ENCODE peak calls at places on chromosomes 2 and 18, in five cellular contexts. N, M, R, B and F are unnamed samples. For H3K4me1, the result is how much of the 10 kb centered on the place peaks cover.

GRCh38 chr2:16081316-16082200 is 141.2 kb downstream of the MYCN start:
- DNase-seq in M (no peak), R (no peak), N (no peak), B (no peak), F (no peak)

GRCh38 chr2:20144861-20145260 is 80.1 kb downstream of the SDC1 start:
- DNase-seq in B (no peak), M (no peak), R (no peak), N (no peak), F (no peak)

GRCh38 chr18:8709248-8710059 is 4.1 kb downstream of the MTCL1 start:
- DNase-seq in M (no peak), N (no peak), B (no peak), R (no peak), F (no peak)

GRCh38 chr2:72350852-72351251 is 203.2 kb upstream of the CYP26B1 start:
- DNase-seq in R (no peak), M (no peak), B (no peak), N (no peak), F (no peak)

GRCh38 chr2:105556366-105556765 is 157.5 kb upstream of the FHL2 start:
- DNase-seq in B (no peak), M (no peak), R (no peak), N (no peak), F (no peak)

GRCh38 chr2:147715807-147716206 is 129.0 kb upstream of the ACVR2A start:
- DNase-seq in B (no peak), M (no peak), N (no peak), R (no peak), F (no peak)

GRCh38 chr2:128313076-128313836 is 5.4 kb downstream of the HS6ST1 start:
- DNase-seq in N (peak), R (no peak), M (no peak), B (peak), F (peak)

GRCh38 chr18:12543697-12544096 is 114.2 kb downstream of the SPIRE1 start:
- DNase-seq in B (no peak), R (no peak), M (no peak), N (no peak), F (no peak)

GRCh38 chr2:100767224-100767653 is 52.7 kb upstream of the NPAS2 start:
- DNase-seq in N (no peak), R (no peak), M (no peak), B (no peak), F (no peak)

GRCh38 chr2:175834472-175834871 is 167.6 kb downstream of the LNPK start:
- DNase-seq in B (no peak), M (no peak), R (no peak), N (no peak), F (no peak)

GRCh38 chr2:168515502-168515901 is 59.4 kb downstream of the CERS6 start:
- DNase-seq in R (no peak), B (no peak), N (no peak), M (no peak), F (no peak)

GRCh38 chr2:199456383-199457146 is 1.2 kb downstream of the SATB2 start:
- DNase-seq in R (no peak), M (no peak), N (no peak), B (peak), F (no peak)

GRCh38 chr2:214393796-214394195 is 17.1 kb upstream of the VWC2L start:
- DNase-seq in M (no peak), R (no peak), N (no peak), B (no peak), F (no peak)

GRCh38 chr2:45532171-45532570 is 78.9 kb downstream of the SRBD1 start:
- DNase-seq in R (no peak), M (no peak), N (no peak), B (no peak), F (no peak)

GRCh38 chr2:17979707-17980106 is 101.2 kb downstream of the KCNS3 start:
- DNase-seq in M (no peak), R (no peak), B (no peak), N (no peak), F (no peak)

GRCh38 chr18:5972298-5972697 is 77.0 kb upstream of the TMEM200C start:
- DNase-seq in B (no peak), N (no peak), M (no peak), R (peak), F (peak)

GRCh38 chr2:51028829-51029228 is 3.1 kb downstream of the NRXN1 start:
- DNase-seq in N (no peak), R (no peak), M (no peak), B (no peak), F (no peak)

GRCh38 chr18:35671952-35672603 is 90.5 kb downstream of the GALNT1 start:
- DNase-seq in B (no peak), M (no peak), R (no peak), N (no peak), F (no peak)

GRCh38 chr2:203814661-203815540 is 52.7 kb upstream of the CTLA4 start:
- DNase-seq in R (peak), B (peak), M (peak), N (no peak), F (peak)

GRCh38 chr2:189826039-189826438 is 41.8 kb downstream of the PMS1 start:
- DNase-seq in B (no peak), R (no peak), M (no peak), N (no peak), F (no peak)

GRCh38 chr2:165401285-165401852 is 68.1 kb upstream of the CSRNP3 start:
- DNase-seq in M (no peak), R (no peak), B (no peak), N (no peak), F (no peak)

GRCh38 chr2:174682578-174683391 is 81.5 kb downstream of the CHRNA1 start:
- DNase-seq in R (peak), M (peak), B (peak), N (no peak), F (peak)

GRCh38 chr18:22551536-22552151 is 133.9 kb upstream of the CTAGE1 start:
- DNase-seq in N (no peak), B (no peak), R (no peak), M (no peak), F (no peak)

GRCh38 chr2:25528173-25528572 is 145.2 kb downstream of the DTNB start:
- DNase-seq in R (no peak), B (no peak), N (no peak), M (no peak), F (no peak)

GRCh38 chr18:79679552-79680099 is at the start of gene CTDP1:
- DNase-seq in B (peak), N (peak), R (peak), M (peak), F (peak)

GRCh38 chr2:14194233-14194632 is 438.3 kb upstream of the LRATD1 start:
- DNase-seq in R (no peak), N (no peak), M (no peak), B (no peak), F (no peak)

GRCh38 chr2:38666578-38666926 is 638 bp downstream of the GALM start:
- DNase-seq in N (no peak), M (no peak), R (no peak), B (no peak), F (no peak)

GRCh38 chr2:47639469-47639868 is 143.5 kb upstream of the MSH6 start:
- DNase-seq in B (no peak), R (no peak), N (no peak), M (no peak), F (no peak)

GRCh38 chr2:140246058-140246457 is 1465.9 kb upstream of the NXPH2 start:
- DNase-seq in R (no peak), B (no peak), N (no peak), M (no peak), F (no peak)

GRCh38 chr2:22634167-22634566 is 750.8 kb upstream of the KLHL29 start:
- DNase-seq in N (no peak), M (no peak), B (no peak), R (no peak), F (no peak)

GRCh38 chr18:48161201-48161910 is 230.9 kb upstream of the SMAD2 start:
- DNase-seq in B (peak), M (peak), N (peak), R (peak), F (peak)

GRCh38 chr2:211347328-211347727 is 790.9 kb downstream of the CPS1 start:
- DNase-seq in M (no peak), B (no peak), R (no peak), N (no peak), F (no peak)
- TF ChIP-seq CTCF in M (no peak), B (no peak), R (no peak), N (no peak), F (no peak)

GRCh38 chr2:212900715-212901114 is 250.7 kb downstream of the IKZF2 start:
- DNase-seq in N (no peak), B (no peak), M (no peak), R (no peak), F (no peak)
- H3K4me1 ChIP-seq in N (under half), B (under half), M (under half), R (under half), F (under half)

DNA sequence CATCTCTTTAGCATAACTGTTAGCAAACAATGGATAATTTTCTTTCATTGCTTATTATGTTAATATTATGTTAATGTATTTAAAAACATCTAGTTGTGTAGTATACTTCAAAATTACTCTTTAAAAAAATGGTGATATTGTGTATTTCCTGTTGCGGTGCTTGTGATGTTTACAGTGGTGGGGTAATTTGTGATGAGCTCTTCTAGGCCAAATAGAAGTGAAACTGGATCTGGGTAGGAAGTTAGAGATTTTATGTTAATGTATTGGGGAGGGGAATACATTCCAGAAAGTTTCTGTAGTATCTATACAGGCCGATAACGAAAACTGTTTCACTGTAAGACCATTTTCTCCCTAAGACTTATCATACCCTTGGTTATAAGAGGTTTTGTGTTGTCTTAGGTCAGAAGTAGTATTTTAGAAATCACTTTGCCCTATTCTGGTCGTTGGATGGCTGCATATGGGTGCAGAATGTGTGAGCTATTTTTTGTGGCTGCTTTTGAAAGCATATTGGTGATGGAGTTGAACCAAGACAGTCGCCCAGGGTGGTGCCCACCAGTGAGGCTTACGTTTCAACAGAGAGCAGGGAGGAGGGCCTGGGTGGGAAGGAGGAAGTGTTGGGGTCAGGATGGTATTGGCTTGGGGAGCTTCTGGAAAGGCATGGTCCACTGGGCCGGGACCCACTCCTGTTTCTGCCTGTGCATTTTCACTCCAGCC is 5.8 kb downstream of the TSHZ1 start:
- DNase-seq in R (no peak), N (no peak), B (no peak), M (no peak), F (no peak)
- H3K27ac ChIP-seq in R (peak), N (no peak), B (peak), M (no peak), F (peak)

GRCh38 chr2:241804326-241805276 is 4.4 kb upstream of the NEU4 start:
- DNase-seq in N (peak), M (peak), B (peak), R (no peak), F (peak)
- TF ChIP-seq CTCF in N (no peak), M (no peak), B (no peak), R (peak), F (no peak)

DNA sequence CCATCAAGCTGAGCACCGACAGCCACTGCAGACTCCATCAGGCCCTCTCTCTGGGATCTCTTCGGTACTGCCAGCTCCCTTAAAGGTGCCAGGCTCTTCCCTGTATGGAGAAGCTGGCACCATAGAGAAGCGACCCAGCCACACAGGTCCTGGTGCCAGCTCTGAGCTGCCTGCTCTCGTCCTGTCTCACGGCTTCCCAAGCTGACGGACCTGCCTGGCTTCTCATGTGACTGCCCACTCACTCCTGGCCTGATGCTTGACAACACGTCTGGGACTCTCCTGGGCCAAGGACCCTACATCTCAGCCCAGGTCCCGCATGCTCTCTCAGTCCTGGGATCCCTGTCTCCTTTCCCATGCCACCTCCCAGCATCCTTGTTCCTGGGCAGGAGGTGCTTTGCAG is 12.6 kb upstream of the ATOH8 start:
- DNase-seq in M (peak), R (peak), N (peak), B (no peak), F (no peak)
- H3K4me1 ChIP-seq in M (half or more), R (half or more), N (half or more), B (half or more), F (half or more)